ENCODE peak calls at places on chromosomes 4 and X, in seven cellular contexts. I is mucosa of descending colon, W is Panc1, E is breast epithelium, U is neural progenitor cell, K is cardiac fibroblast, T is stomach. J is an unnamed sample.

GRCh38 chr4:67020079-67020807 is 525.1 kb downstream of the CENPC start:
- DNase-seq in W (no peak), K (peak), U (no peak), T (no peak), I (no peak), E (no peak), J (no peak)

GRCh38 chr4:40264995-40265909 is 68.4 kb downstream of the RHOH start:
- DNase-seq in T (peak), K (peak), W (no peak), I (peak), U (peak), E (no peak), J (no peak)

GRCh38 chrX:19673334-19674040 is 158.2 kb upstream of the MAP3K15 start:
- DNase-seq in K (peak), W (no peak), T (peak), I (peak), U (no peak), E (no peak), J (peak)

GRCh38 chrX:110944323-110944761 is 148.7 kb upstream of the CHRDL1 start:
- DNase-seq in U (peak), T (peak), K (no peak), E (peak), W (no peak), I (no peak), J (no peak)

GRCh38 chr4:27357283-27357682 is 496.6 kb downstream of the STIM2 start:
- DNase-seq in E (no peak), K (peak), I (no peak), T (no peak), W (no peak), U (no peak), J (no peak)

GRCh38 chr4:17494258-17494657 is 17.6 kb downstream of the QDPR start:
- DNase-seq in W (peak), I (no peak), K (peak), E (no peak), T (no peak), U (no peak), J (no peak)

GRCh38 chr4:47209833-47210232 is 178.5 kb downstream of the GABRB1 start:
- DNase-seq in K (peak), I (no peak), E (no peak), W (peak), T (no peak), U (no peak), J (no peak)

GRCh38 chrX:55582447-55582846 is 40.8 kb upstream of the FOXR2 start:
- DNase-seq in W (no peak), E (no peak), T (no peak), I (no peak), U (no peak), K (no peak), J (no peak)

GRCh38 chr4:57119054-57119651 is 9.0 kb upstream of the IGFBP7 start:
- DNase-seq in T (no peak), U (peak), K (peak), W (no peak), I (peak), E (no peak), J (peak)

GRCh38 chr4:762211-763190 is 56.9 kb downstream of the PCGF3 start:
- DNase-seq in I (no peak), E (no peak), T (no peak), U (no peak), K (peak), W (no peak), J (no peak)

GRCh38 chr4:48698029-48698901 is 81.8 kb downstream of the FRYL start:
- DNase-seq in K (peak), E (no peak), U (peak), I (no peak), W (peak), T (peak), J (peak)

GRCh38 chrX:74593593-74593992 is 20.8 kb downstream of the RLIM start:
- DNase-seq in U (no peak), W (no peak), K (peak), E (no peak), T (no peak), I (no peak), J (no peak)

GRCh38 chr4:141686929-141687328 is 50.5 kb downstream of the IL15 start:
- DNase-seq in E (no peak), W (no peak), I (no peak), T (no peak), K (peak), U (no peak), J (no peak)

GRCh38 chrX:113892401-113892800 is 691.5 kb upstream of the HTR2C start:
- DNase-seq in U (no peak), W (no peak), T (no peak), K (no peak), I (no peak), E (no peak), J (no peak)

GRCh38 chr4:4599886-4600285 is 58.0 kb upstream of the STX18 start:
- DNase-seq in I (no peak), U (no peak), K (no peak), T (no peak), E (no peak), W (no peak), J (no peak)

GRCh38 chr4:77465271-77465670 is 140.3 kb upstream of the CXCL13 start:
- DNase-seq in U (no peak), W (no peak), I (peak), T (peak), E (peak), K (peak), J (no peak)

GRCh38 chr4:78661086-78661690 is 109.6 kb downstream of the ANXA3 start:
- DNase-seq in I (no peak), K (peak), E (no peak), W (no peak), T (no peak), U (no peak), J (no peak)

GRCh38 chr4:140675599-140676231 is 80.5 kb downstream of the TBC1D9 start:
- DNase-seq in T (no peak), U (no peak), K (peak), W (no peak), I (no peak), E (no peak), J (no peak)

GRCh38 chr4:139281212-139281611 is 1.2 kb upstream of the MGARP start:
- DNase-seq in E (no peak), I (no peak), T (no peak), U (no peak), W (no peak), K (no peak), J (no peak)

GRCh38 chrX:153634832-153635231 is 12.2 kb upstream of the DUSP9 start:
- DNase-seq in I (no peak), U (no peak), W (no peak), T (no peak), K (no peak), E (no peak), J (no peak)

GRCh38 chr4:609400-610050 is 15.8 kb upstream of the PDE6B start:
- DNase-seq in T (no peak), I (no peak), K (no peak), U (no peak), W (no peak), E (no peak), J (peak)

GRCh38 chr4:186684889-186685309 is 38.8 kb downstream of the FAT1 start:
- DNase-seq in W (no peak), T (peak), U (peak), K (no peak), I (no peak), E (no peak), J (no peak)

GRCh38 chr4:3571921-3572320 is 39.7 kb upstream of the LRPAP1 start:
- DNase-seq in U (no peak), W (no peak), I (no peak), K (no peak), T (no peak), E (no peak), J (no peak)

GRCh38 chr4:140400111-140400510 is 26.7 kb downstream of the SCOC start:
- DNase-seq in K (no peak), U (no peak), T (no peak), I (no peak), W (no peak), E (no peak), J (no peak)

DNA sequence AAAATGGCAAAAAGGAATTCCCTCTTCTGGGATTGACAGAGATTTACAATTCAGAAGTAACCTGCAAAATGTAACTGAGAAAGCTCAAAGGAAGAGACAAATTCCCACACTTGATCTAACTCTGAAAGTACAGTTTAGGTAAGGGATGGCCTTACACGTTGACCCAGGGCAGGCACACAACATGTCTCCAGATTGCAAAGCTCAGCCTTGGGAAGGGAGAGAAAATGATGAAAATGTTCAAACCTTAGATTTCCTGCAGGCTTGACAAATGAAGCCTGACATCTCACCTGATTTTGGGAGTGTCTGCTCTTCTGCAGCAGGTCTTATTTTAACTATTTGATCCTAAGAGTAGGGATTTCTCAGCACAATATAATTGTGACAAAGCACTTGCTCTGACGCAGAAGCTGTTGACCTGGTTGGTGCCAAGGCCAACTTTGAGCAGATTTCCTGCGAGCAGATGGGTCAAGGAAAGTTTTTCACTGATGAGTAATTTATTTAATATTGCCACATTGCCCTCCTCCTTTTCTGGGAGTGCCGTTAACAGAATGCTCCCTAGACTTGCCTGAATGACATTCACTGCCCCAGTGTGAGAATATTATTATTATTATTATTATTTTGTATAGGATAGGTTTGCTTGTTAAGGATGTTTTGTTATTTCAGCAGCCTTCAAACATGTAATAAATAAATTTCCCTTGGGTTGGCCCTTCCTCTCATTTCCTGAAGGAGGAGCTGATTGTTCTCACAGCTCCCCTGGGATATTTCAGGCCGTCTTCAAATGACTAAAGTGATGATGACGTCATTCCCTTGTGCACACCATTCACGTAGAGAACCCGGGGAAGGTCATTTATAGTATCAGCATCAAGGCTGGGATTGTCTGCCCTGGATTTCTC is 157.1 kb downstream of the VEGFC start:
- DNase-seq in U (no peak), I (no peak), K (peak), E (no peak), W (peak), T (no peak), J (no peak)
- TF ChIP-seq CTCF in U (no peak), I (no peak), K (peak), E (no peak), W (no peak), T (no peak), J (no peak)

DNA sequence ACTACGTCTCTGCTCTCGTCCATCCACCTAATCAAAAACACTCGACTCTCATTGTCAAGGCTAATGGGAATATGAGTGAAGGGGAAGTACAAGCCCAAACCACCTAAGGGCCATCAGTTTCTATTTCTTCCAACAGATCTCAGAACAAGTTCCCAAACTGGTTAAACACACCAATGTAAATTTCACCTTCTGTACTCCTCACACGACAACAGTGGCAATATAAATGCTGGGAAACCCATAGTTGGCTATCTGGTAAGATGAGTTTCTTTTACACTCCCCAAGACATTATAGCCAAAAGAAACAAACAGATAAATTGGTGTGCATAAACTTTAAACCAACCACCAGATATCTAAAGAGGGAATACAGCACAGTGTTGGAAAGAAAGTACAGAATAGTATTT is 21.9 kb downstream of the ACSL1 start:
- DNase-seq in I (no peak), E (no peak), U (no peak), W (no peak), T (no peak), K (no peak), J (no peak)
- H3K4me3 ChIP-seq in I (no peak), E (no peak), U (no peak), W (no peak), T (no peak), K (no peak), J (no peak)

DNA sequence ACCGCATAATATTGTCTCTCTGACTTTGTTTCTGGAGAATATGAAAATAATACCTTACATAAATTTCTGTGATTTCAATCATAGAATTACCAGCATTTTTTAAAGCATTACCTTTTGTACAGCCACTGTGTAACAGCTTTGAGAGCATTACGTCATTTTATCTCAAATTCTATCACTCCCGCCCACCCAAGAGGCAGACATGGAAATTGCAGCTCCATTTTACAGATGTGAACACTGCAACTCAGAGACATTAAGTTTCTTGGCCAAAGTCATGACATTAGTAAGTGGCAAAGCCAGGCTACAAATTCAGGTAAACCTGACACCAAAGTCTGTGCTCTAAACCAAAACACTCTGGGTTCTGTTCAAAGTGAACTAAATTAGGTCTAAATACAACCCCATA is 33.6 kb upstream of the KDR start:
- DNase-seq in I (no peak), E (no peak), W (no peak), T (no peak), K (peak), U (no peak), J (no peak)
- TF ChIP-seq CTCF in I (no peak), E (no peak), W (no peak), T (no peak), K (no peak), U (peak), J (no peak)

DNA sequence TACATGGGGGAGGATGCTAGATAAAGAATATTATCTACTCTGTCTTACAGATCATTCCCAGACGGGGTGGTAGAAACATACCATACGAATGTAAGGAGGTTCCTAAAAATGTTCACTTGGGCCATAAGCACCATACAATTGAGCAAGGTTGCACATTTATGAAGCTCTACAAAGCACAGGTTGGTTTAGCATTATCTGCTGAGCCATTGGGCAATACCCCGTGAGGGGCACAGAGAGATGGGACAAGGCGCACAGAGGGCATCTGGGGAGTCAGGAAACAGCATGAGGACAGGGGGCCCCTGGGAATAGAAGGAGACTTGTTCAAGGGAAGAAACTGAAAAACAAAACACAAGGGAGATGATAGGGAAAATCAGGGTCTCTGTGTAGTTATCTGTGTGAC is 305.3 kb downstream of the TRIML1 start:
- DNase-seq in W (no peak), K (peak), U (no peak), T (no peak), E (no peak), I (no peak), J (no peak)
- H3K4me3 ChIP-seq in W (no peak), K (no peak), U (no peak), T (no peak), E (no peak), I (no peak), J (no peak)

GRCh38 chr4:8874003-8874895 is 2.6 kb upstream of the HMX1 start:
- DNase-seq in W (no peak), K (no peak), E (no peak), I (no peak), U (peak), T (no peak), J (no peak)
- TF ChIP-seq CTCF in W (no peak), K (no peak), E (no peak), I (no peak), U (peak), T (no peak), J (no peak)

GRCh38 chrX:3244203-3244743 is 102.2 kb downstream of the MXRA5 start:
- DNase-seq in T (no peak), I (no peak), W (no peak), U (no peak), K (peak), E (no peak), J (no peak)
- H3K4me3 ChIP-seq in T (no peak), I (no peak), W (no peak), U (no peak), K (no peak), E (no peak), J (no peak)

J was measured in lower leg skin.